ENCODE peak calls at places on chromosomes 6 and 20, in five cellular contexts. R is naive thymus-derived CD4-positive, alpha-beta T cell; K is astrocyte of the spinal cord; E is GDM1; P is AG08396. V is an unnamed sample.

GRCh38 chr20:953742-954141 is 37.6 kb upstream of the ANGPT4 start:
- DNase-seq in R (no peak), K (no peak), E (no peak), P (no peak), V (no peak)

GRCh38 chr6:111663232-111663631 is 57.6 kb upstream of the TRAF3IP2 start:
- DNase-seq in R (no peak), K (no peak), E (no peak), P (no peak), V (no peak)

GRCh38 chr6:122530440-122531046 is 58.9 kb upstream of the SERINC1 start:
- DNase-seq in R (peak; percentile 50), K (peak; percentile 77), E (peak; percentile 29), P (peak; percentile 56), V (peak; percentile 62)

GRCh38 chr6:132669690-132670291 is 10.8 kb upstream of the TAAR1 start:
- DNase-seq in R (peak; percentile 4), K (peak; percentile 54), E (peak; percentile 57), P (peak; percentile 31), V (peak; percentile 21)

GRCh38 chr20:48742233-48742632 is 85.6 kb downstream of the PREX1 start:
- DNase-seq in R (no peak), K (no peak), E (no peak), P (no peak), V (no peak)

GRCh38 chr6:70527071-70527737 is 39.5 kb upstream of the SDHAF4 start:
- DNase-seq in R (no peak), K (peak; percentile 22), E (no peak), P (no peak), V (no peak)

GRCh38 chr20:1757606-1758507 is 100.3 kb upstream of the SIRPG start:
- DNase-seq in R (no peak), K (no peak), E (no peak), P (no peak), V (no peak)

GRCh38 chr6:144150673-144151009 is 324 bp downstream of the STX11 start:
- DNase-seq in R (peak; percentile 4), K (peak; percentile 35), E (no peak), P (peak; percentile 20), V (peak; percentile 14)

GRCh38 chr6:111800468-111800760 is 72.8 kb downstream of the FYN start:
- DNase-seq in R (no peak), K (no peak), E (no peak), P (no peak), V (no peak)

GRCh38 chr20:34834459-34834893 is 9.0 kb upstream of the NCOA6 start:
- DNase-seq in R (peak; percentile 7), K (peak; percentile 51), E (no peak), P (peak; percentile 37), V (peak; percentile 16)

GRCh38 chr20:11452326-11452725 is 465.4 kb upstream of the BTBD3 start:
- DNase-seq in R (no peak), K (peak; percentile 57), E (no peak), P (no peak), V (peak; percentile 37)

GRCh38 chr6:168050861-168051586 is 28.0 kb downstream of the FRMD1 start:
- DNase-seq in R (no peak), K (no peak), E (no peak), P (no peak), V (no peak)

GRCh38 chr20:44117296-44118184 is 69.4 kb downstream of the JPH2 start:
- DNase-seq in R (no peak), K (no peak), E (no peak), P (no peak), V (no peak)

GRCh38 chr6:25301358-25301757 is 22.2 kb downstream of the CARMIL1 start:
- DNase-seq in R (no peak), K (no peak), E (peak; percentile 28), P (no peak), V (no peak)

GRCh38 chr20:5039255-5039657 is 37.9 kb upstream of the SLC23A2 start:
- DNase-seq in R (no peak), K (no peak), E (no peak), P (no peak), V (no peak)

GRCh38 chr6:121504227-121504626 is 68.8 kb downstream of the GJA1 start:
- DNase-seq in R (no peak), K (peak; percentile 87), E (no peak), P (peak; percentile 32), V (peak; percentile 80)

GRCh38 chr6:63066053-63066704 is 145.1 kb upstream of the FKBP1C start:
- DNase-seq in R (no peak), K (no peak), E (no peak), P (no peak), V (peak; percentile 2)

GRCh38 chr6:125262026-125263013 is 39.4 kb downstream of the HDDC2 start:
- DNase-seq in R (no peak), K (peak; percentile 71), E (no peak), P (peak; percentile 73), V (no peak)

GRCh38 chr6:75378101-75378500 is 93.5 kb upstream of the TMEM30A start:
- DNase-seq in R (no peak), K (no peak), E (no peak), P (no peak), V (no peak)

GRCh38 chr20:62961310-62961783 is 8.8 kb downstream of the SLC17A9 start:
- DNase-seq in R (no peak), K (no peak), E (no peak), P (no peak), V (peak; percentile 79)

GRCh38 chr6:22149081-22149480 is 147.8 kb downstream of the PRL start:
- DNase-seq in R (no peak), K (peak; percentile 9), E (no peak), P (no peak), V (no peak)

GRCh38 chr20:48624315-48625020 is 203.3 kb downstream of the PREX1 start:
- DNase-seq in R (no peak), K (no peak), E (no peak), P (no peak), V (no peak)

GRCh38 chr6:136499370-136499769 is 50.9 kb downstream of the MAP7 start:
- DNase-seq in R (no peak), K (no peak), E (no peak), P (no peak), V (no peak)

GRCh38 chr6:170402318-170403040 is 95.9 kb downstream of the FAM120B start:
- DNase-seq in R (no peak), K (peak; percentile 4), E (no peak), P (no peak), V (no peak)